ENCODE peak calls at places on chromosomes 1 and 21, in eight cellular contexts. K is OCI-LY7, Y is iris pigment epithelial cell, X is mesothelial cell of epicardium, G is AG08396, B is non-pigmented ciliary epithelial cell, O is HAP-1, C is T-cell. F is an unnamed sample.

GRCh38 chr1:117371436-117372151 is 4.3 kb downstream of the MAN1A2 start:
- DNase-seq in K (no peak), O (no peak), G (peak; percentile 32), B (no peak), Y (peak; percentile 73), X (no peak), C (no peak), F (no peak)

GRCh38 chr21:38729745-38730401 is 75.9 kb upstream of the ETS2 start:
- DNase-seq in O (no peak), B (no peak), C (no peak), K (no peak), X (no peak), Y (no peak), G (peak; percentile 9), F (peak; percentile 38)

GRCh38 chr1:225700164-225700740 is 47.3 kb upstream of the ENAH start:
- DNase-seq in X (no peak), B (peak; percentile 98), G (peak; percentile 84), C (no peak), Y (peak; percentile 98), K (no peak), O (peak; percentile 11), F (peak; percentile 98)

GRCh38 chr1:32715901-32716311 is 13.3 kb upstream of the SYNC start:
- DNase-seq in B (no peak), G (no peak), C (no peak), X (no peak), Y (no peak), O (no peak), K (no peak), F (peak; percentile 50)

GRCh38 chr1:11417162-11417561 is 61.8 kb upstream of the DISP3 start:
- DNase-seq in B (no peak), K (no peak), Y (no peak), C (no peak), G (no peak), X (no peak), O (no peak), F (no peak)

GRCh38 chr21:45845063-45845789 is 136.3 kb upstream of the COL6A1 start:
- DNase-seq in K (no peak), B (no peak), X (no peak), G (no peak), O (no peak), Y (peak; percentile 34), C (no peak), F (no peak)

GRCh38 chr1:54227836-54228435 is 28.0 kb downstream of the MRPL37 start:
- DNase-seq in O (no peak), X (no peak), G (no peak), C (no peak), B (no peak), Y (no peak), K (no peak), F (no peak)

GRCh38 chr1:156148236-156148635 is 5.1 kb upstream of the SEMA4A start:
- DNase-seq in C (no peak), X (no peak), K (peak; percentile 63), B (no peak), Y (no peak), G (no peak), O (no peak), F (no peak)

GRCh38 chr1:162197615-162198497 is 128.4 kb downstream of the NOS1AP start:
- DNase-seq in B (no peak), X (no peak), G (no peak), O (no peak), Y (no peak), C (no peak), K (no peak), F (no peak)

GRCh38 chr1:53600486-53600885 is 138.5 kb downstream of the GLIS1 start:
- DNase-seq in O (no peak), B (no peak), X (no peak), K (peak; percentile 6), C (peak; percentile 23), G (no peak), Y (no peak), F (no peak)

GRCh38 chr1:55049914-55050278 is 10.5 kb downstream of the PCSK9 start:
- DNase-seq in K (no peak), Y (peak; percentile 58), O (no peak), X (no peak), B (no peak), C (no peak), G (no peak), F (no peak)

GRCh38 chr1:9711466-9712020 is 60.0 kb downstream of the PIK3CD start:
- DNase-seq in C (no peak), G (no peak), Y (no peak), B (no peak), X (no peak), K (no peak), O (no peak), F (no peak)

GRCh38 chr1:6104631-6105030 is 58.9 kb downstream of the KCNAB2 start:
- DNase-seq in G (no peak), B (no peak), C (no peak), O (no peak), X (no peak), K (no peak), Y (no peak), F (no peak)

GRCh38 chr1:58779837-58780585 is 3.8 kb downstream of the JUN start:
- DNase-seq in C (no peak), G (peak; percentile 25), O (no peak), K (no peak), Y (peak; percentile 66), X (no peak), B (no peak), F (peak; percentile 76)

GRCh38 chr21:44012474-44013379 is 618 bp downstream of the TRAPPC10 start:
- DNase-seq in Y (peak; percentile 40), C (peak; percentile 73), X (no peak), K (peak; percentile 89), G (peak; percentile 63), O (peak; percentile 74), B (no peak), F (peak; percentile 58)

GRCh38 chr1:51671527-51672325 is 54.8 kb downstream of the OSBPL9 start:
- DNase-seq in X (no peak), Y (peak; percentile 92), K (no peak), B (peak; percentile 71), O (no peak), C (no peak), G (peak; percentile 24), F (peak; percentile 69)

GRCh38 chr1:158179301-158180041 is 1.2 kb upstream of the CD1D start:
- DNase-seq in B (no peak), C (no peak), O (no peak), K (peak; percentile 88), G (no peak), X (no peak), Y (no peak), F (no peak)

GRCh38 chr1:178145605-178146004 is 51.7 kb downstream of the RASAL2 start:
- DNase-seq in B (no peak), K (no peak), O (no peak), C (no peak), X (no peak), G (no peak), Y (no peak), F (no peak)

GRCh38 chr1:161956097-161956496 is 67.6 kb downstream of the OLFML2B start:
- DNase-seq in C (no peak), B (peak; percentile 53), K (no peak), Y (peak; percentile 72), X (no peak), O (no peak), G (no peak), F (peak; percentile 56)

GRCh38 chr1:205495237-205495823 is 9.1 kb upstream of the CDK18 start:
- DNase-seq in K (no peak), G (no peak), B (no peak), Y (no peak), X (no peak), C (no peak), O (peak; percentile 64), F (no peak)

GRCh38 chr21:14878971-14879370 is 185.8 kb downstream of the NRIP1 start:
- DNase-seq in Y (peak; percentile 38), O (no peak), G (no peak), C (no peak), X (no peak), B (no peak), K (no peak), F (no peak)

GRCh38 chr1:20589331-20590312 is 725 bp downstream of the CDA start:
- DNase-seq in G (peak; percentile 56), X (no peak), C (no peak), Y (peak; percentile 62), B (no peak), K (no peak), O (peak; percentile 32), F (no peak)

F was measured in ELR.